ENCODE peak calls at places on chromosomes 12 and 14, in seven cellular contexts. One of them, this sample, is unnamed.

GRCh38 chr12:38905480-38906351 is at the start of gene CPNE8:
- DNase-seq in GM04503: no peak
- DNase-seq in hepatic stellate cell: peak
- DNase-seq in activated T-helper 1 cell treated with anti-CD3 and anti-CD28 coated beads, Interleukin-2, amount 50 U/mL, for 16 hours: peak
- DNase-seq in stimulated activated CD4-positive, alpha-beta T cell treated with anti-CD3 and anti-CD28 coated beads, Interleukin-12 subunit alpha, Interleukin-12 subunit beta, amount 100 ng/mL, for 4 hours: peak
- DNase-seq in Daoy: peak
- DNase-seq in RCC 7860: peak
- DNase-seq in this sample: peak

GRCh38 chr12:6842075-6842474 is 1.4 kb downstream of the GNB3 start:
- DNase-seq in GM04503: no peak
- DNase-seq in hepatic stellate cell: no peak
- DNase-seq in activated T-helper 1 cell treated with anti-CD3 and anti-CD28 coated beads, Interleukin-2, amount 50 U/mL, for 16 hours: no peak
- DNase-seq in stimulated activated CD4-positive, alpha-beta T cell treated with anti-CD3 and anti-CD28 coated beads, Interleukin-12 subunit alpha, Interleukin-12 subunit beta, amount 100 ng/mL, for 4 hours: no peak
- DNase-seq in Daoy: no peak
- DNase-seq in RCC 7860: no peak
- DNase-seq in this sample: no peak

GRCh38 chr14:75222208-75222701 is 45.8 kb upstream of the TMED10 start:
- DNase-seq in GM04503: no peak
- DNase-seq in hepatic stellate cell: peak
- DNase-seq in activated T-helper 1 cell treated with anti-CD3 and anti-CD28 coated beads, Interleukin-2, amount 50 U/mL, for 16 hours: no peak
- DNase-seq in stimulated activated CD4-positive, alpha-beta T cell treated with anti-CD3 and anti-CD28 coated beads, Interleukin-12 subunit alpha, Interleukin-12 subunit beta, amount 100 ng/mL, for 4 hours: no peak
- DNase-seq in Daoy: peak
- DNase-seq in RCC 7860: peak
- DNase-seq in this sample: peak

GRCh38 chr14:101185081-101185835 is 281.7 kb upstream of the RTL1 start:
- DNase-seq in GM04503: no peak
- DNase-seq in hepatic stellate cell: no peak
- DNase-seq in activated T-helper 1 cell treated with anti-CD3 and anti-CD28 coated beads, Interleukin-2, amount 50 U/mL, for 16 hours: no peak
- DNase-seq in stimulated activated CD4-positive, alpha-beta T cell treated with anti-CD3 and anti-CD28 coated beads, Interleukin-12 subunit alpha, Interleukin-12 subunit beta, amount 100 ng/mL, for 4 hours: no peak
- DNase-seq in Daoy: no peak
- DNase-seq in RCC 7860: no peak
- DNase-seq in this sample: no peak

GRCh38 chr14:105021656-105022275 is 883 bp upstream of the CDCA4 start:
- DNase-seq in GM04503: no peak
- DNase-seq in hepatic stellate cell: peak
- DNase-seq in activated T-helper 1 cell treated with anti-CD3 and anti-CD28 coated beads, Interleukin-2, amount 50 U/mL, for 16 hours: no peak
- DNase-seq in stimulated activated CD4-positive, alpha-beta T cell treated with anti-CD3 and anti-CD28 coated beads, Interleukin-12 subunit alpha, Interleukin-12 subunit beta, amount 100 ng/mL, for 4 hours: peak
- DNase-seq in Daoy: peak
- DNase-seq in RCC 7860: peak
- DNase-seq in this sample: peak

GRCh38 chr12:121295746-121296617 is 527 bp downstream of the CAMKK2 start:
- DNase-seq in GM04503: no peak
- DNase-seq in hepatic stellate cell: peak
- DNase-seq in activated T-helper 1 cell treated with anti-CD3 and anti-CD28 coated beads, Interleukin-2, amount 50 U/mL, for 16 hours: no peak
- DNase-seq in stimulated activated CD4-positive, alpha-beta T cell treated with anti-CD3 and anti-CD28 coated beads, Interleukin-12 subunit alpha, Interleukin-12 subunit beta, amount 100 ng/mL, for 4 hours: peak
- DNase-seq in Daoy: peak
- DNase-seq in RCC 7860: no peak
- DNase-seq in this sample: peak

GRCh38 chr14:51006781-51007211 is 62.5 kb upstream of the PYGL start:
- DNase-seq in GM04503: peak
- DNase-seq in hepatic stellate cell: no peak
- DNase-seq in activated T-helper 1 cell treated with anti-CD3 and anti-CD28 coated beads, Interleukin-2, amount 50 U/mL, for 16 hours: no peak
- DNase-seq in stimulated activated CD4-positive, alpha-beta T cell treated with anti-CD3 and anti-CD28 coated beads, Interleukin-12 subunit alpha, Interleukin-12 subunit beta, amount 100 ng/mL, for 4 hours: no peak
- DNase-seq in Daoy: peak
- DNase-seq in RCC 7860: peak
- DNase-seq in this sample: peak

GRCh38 chr14:52060080-52060479 is 8.8 kb downstream of the NID2 start:
- DNase-seq in GM04503: no peak
- DNase-seq in hepatic stellate cell: no peak
- DNase-seq in activated T-helper 1 cell treated with anti-CD3 and anti-CD28 coated beads, Interleukin-2, amount 50 U/mL, for 16 hours: no peak
- DNase-seq in stimulated activated CD4-positive, alpha-beta T cell treated with anti-CD3 and anti-CD28 coated beads, Interleukin-12 subunit alpha, Interleukin-12 subunit beta, amount 100 ng/mL, for 4 hours: no peak
- DNase-seq in Daoy: no peak
- DNase-seq in RCC 7860: no peak
- DNase-seq in this sample: no peak

GRCh38 chr12:52695039-52695438 is 8.3 kb downstream of the KRT77 start:
- DNase-seq in GM04503: no peak
- DNase-seq in hepatic stellate cell: no peak
- DNase-seq in activated T-helper 1 cell treated with anti-CD3 and anti-CD28 coated beads, Interleukin-2, amount 50 U/mL, for 16 hours: no peak
- DNase-seq in stimulated activated CD4-positive, alpha-beta T cell treated with anti-CD3 and anti-CD28 coated beads, Interleukin-12 subunit alpha, Interleukin-12 subunit beta, amount 100 ng/mL, for 4 hours: no peak
- DNase-seq in Daoy: no peak
- DNase-seq in RCC 7860: no peak
- DNase-seq in this sample: no peak

GRCh38 chr12:75784591-75784990 is 247.0 kb downstream of the PHLDA1 start:
- DNase-seq in GM04503: no peak
- DNase-seq in hepatic stellate cell: no peak
- DNase-seq in activated T-helper 1 cell treated with anti-CD3 and anti-CD28 coated beads, Interleukin-2, amount 50 U/mL, for 16 hours: no peak
- DNase-seq in stimulated activated CD4-positive, alpha-beta T cell treated with anti-CD3 and anti-CD28 coated beads, Interleukin-12 subunit alpha, Interleukin-12 subunit beta, amount 100 ng/mL, for 4 hours: no peak
- DNase-seq in Daoy: peak
- DNase-seq in RCC 7860: peak
- DNase-seq in this sample: peak

GRCh38 chr12:67663121-67663520 is 14.6 kb downstream of the DYRK2 start:
- DNase-seq in GM04503: peak
- DNase-seq in hepatic stellate cell: no peak
- DNase-seq in activated T-helper 1 cell treated with anti-CD3 and anti-CD28 coated beads, Interleukin-2, amount 50 U/mL, for 16 hours: no peak
- DNase-seq in stimulated activated CD4-positive, alpha-beta T cell treated with anti-CD3 and anti-CD28 coated beads, Interleukin-12 subunit alpha, Interleukin-12 subunit beta, amount 100 ng/mL, for 4 hours: no peak
- DNase-seq in Daoy: no peak
- DNase-seq in RCC 7860: no peak
- DNase-seq in this sample: no peak

GRCh38 chr12:4763549-4763948 is 43.3 kb downstream of the GALNT8 start:
- DNase-seq in GM04503: no peak
- DNase-seq in hepatic stellate cell: no peak
- DNase-seq in activated T-helper 1 cell treated with anti-CD3 and anti-CD28 coated beads, Interleukin-2, amount 50 U/mL, for 16 hours: no peak
- DNase-seq in stimulated activated CD4-positive, alpha-beta T cell treated with anti-CD3 and anti-CD28 coated beads, Interleukin-12 subunit alpha, Interleukin-12 subunit beta, amount 100 ng/mL, for 4 hours: no peak
- DNase-seq in Daoy: peak
- DNase-seq in RCC 7860: no peak
- DNase-seq in this sample: no peak

GRCh38 chr14:42027271-42027670 is 420.6 kb downstream of the LRFN5 start:
- DNase-seq in GM04503: no peak
- DNase-seq in hepatic stellate cell: no peak
- DNase-seq in activated T-helper 1 cell treated with anti-CD3 and anti-CD28 coated beads, Interleukin-2, amount 50 U/mL, for 16 hours: no peak
- DNase-seq in stimulated activated CD4-positive, alpha-beta T cell treated with anti-CD3 and anti-CD28 coated beads, Interleukin-12 subunit alpha, Interleukin-12 subunit beta, amount 100 ng/mL, for 4 hours: no peak
- DNase-seq in Daoy: peak
- DNase-seq in RCC 7860: no peak
- DNase-seq in this sample: no peak

GRCh38 chr12:46507766-46508165 is 135.2 kb upstream of the SLC38A2 start:
- DNase-seq in GM04503: no peak
- DNase-seq in hepatic stellate cell: no peak
- DNase-seq in activated T-helper 1 cell treated with anti-CD3 and anti-CD28 coated beads, Interleukin-2, amount 50 U/mL, for 16 hours: no peak
- DNase-seq in stimulated activated CD4-positive, alpha-beta T cell treated with anti-CD3 and anti-CD28 coated beads, Interleukin-12 subunit alpha, Interleukin-12 subunit beta, amount 100 ng/mL, for 4 hours: no peak
- DNase-seq in Daoy: no peak
- DNase-seq in RCC 7860: peak
- DNase-seq in this sample: peak

GRCh38 chr12:29164477-29165163 is 15.5 kb downstream of the FAR2 start:
- DNase-seq in GM04503: peak
- DNase-seq in hepatic stellate cell: peak
- DNase-seq in activated T-helper 1 cell treated with anti-CD3 and anti-CD28 coated beads, Interleukin-2, amount 50 U/mL, for 16 hours: no peak
- DNase-seq in stimulated activated CD4-positive, alpha-beta T cell treated with anti-CD3 and anti-CD28 coated beads, Interleukin-12 subunit alpha, Interleukin-12 subunit beta, amount 100 ng/mL, for 4 hours: no peak
- DNase-seq in Daoy: peak
- DNase-seq in RCC 7860: no peak
- DNase-seq in this sample: peak

GRCh38 chr14:103188691-103189480 is 65.6 kb downstream of the TNFAIP2 start:
- DNase-seq in GM04503: no peak
- DNase-seq in hepatic stellate cell: peak
- DNase-seq in activated T-helper 1 cell treated with anti-CD3 and anti-CD28 coated beads, Interleukin-2, amount 50 U/mL, for 16 hours: no peak
- DNase-seq in stimulated activated CD4-positive, alpha-beta T cell treated with anti-CD3 and anti-CD28 coated beads, Interleukin-12 subunit alpha, Interleukin-12 subunit beta, amount 100 ng/mL, for 4 hours: peak
- DNase-seq in Daoy: peak
- DNase-seq in RCC 7860: no peak
- DNase-seq in this sample: peak

GRCh38 chr12:57622293-57623245 is 10.4 kb downstream of the B4GALNT1 start:
- DNase-seq in GM04503: no peak
- DNase-seq in hepatic stellate cell: no peak
- DNase-seq in activated T-helper 1 cell treated with anti-CD3 and anti-CD28 coated beads, Interleukin-2, amount 50 U/mL, for 16 hours: no peak
- DNase-seq in stimulated activated CD4-positive, alpha-beta T cell treated with anti-CD3 and anti-CD28 coated beads, Interleukin-12 subunit alpha, Interleukin-12 subunit beta, amount 100 ng/mL, for 4 hours: no peak
- DNase-seq in Daoy: no peak
- DNase-seq in RCC 7860: no peak
- DNase-seq in this sample: no peak

GRCh38 chr12:62732861-62733427 is 202.0 kb downstream of the PPM1H start:
- DNase-seq in GM04503: no peak
- DNase-seq in hepatic stellate cell: peak
- DNase-seq in activated T-helper 1 cell treated with anti-CD3 and anti-CD28 coated beads, Interleukin-2, amount 50 U/mL, for 16 hours: no peak
- DNase-seq in stimulated activated CD4-positive, alpha-beta T cell treated with anti-CD3 and anti-CD28 coated beads, Interleukin-12 subunit alpha, Interleukin-12 subunit beta, amount 100 ng/mL, for 4 hours: no peak
- DNase-seq in Daoy: peak
- DNase-seq in RCC 7860: peak
- DNase-seq in this sample: peak

GRCh38 chr14:83007641-83008237 is 1474.1 kb upstream of the SEL1L start:
- DNase-seq in GM04503: no peak
- DNase-seq in hepatic stellate cell: no peak
- DNase-seq in activated T-helper 1 cell treated with anti-CD3 and anti-CD28 coated beads, Interleukin-2, amount 50 U/mL, for 16 hours: no peak
- DNase-seq in stimulated activated CD4-positive, alpha-beta T cell treated with anti-CD3 and anti-CD28 coated beads, Interleukin-12 subunit alpha, Interleukin-12 subunit beta, amount 100 ng/mL, for 4 hours: no peak
- DNase-seq in Daoy: no peak
- DNase-seq in RCC 7860: no peak
- DNase-seq in this sample: no peak

GRCh38 chr14:42687421-42687820 is 1080.7 kb downstream of the LRFN5 start:
- DNase-seq in GM04503: no peak
- DNase-seq in hepatic stellate cell: no peak
- DNase-seq in activated T-helper 1 cell treated with anti-CD3 and anti-CD28 coated beads, Interleukin-2, amount 50 U/mL, for 16 hours: no peak
- DNase-seq in stimulated activated CD4-positive, alpha-beta T cell treated with anti-CD3 and anti-CD28 coated beads, Interleukin-12 subunit alpha, Interleukin-12 subunit beta, amount 100 ng/mL, for 4 hours: no peak
- DNase-seq in Daoy: no peak
- DNase-seq in RCC 7860: no peak
- DNase-seq in this sample: no peak

This sample was measured in lung microvascular endothelial cell.